ENCODE peak calls at places on chromosomes 12 and 14, in four cellular contexts. F is aorta; G is nephron progenitor cell; A is activated CD4-positive, alpha-beta T cell treated with anti-CD3 and anti-CD28 coated beads for 24 hours. E is an unnamed sample.

GRCh38 chr14:21072102-21072501 is 2.0 kb downstream of the ARHGEF40 start:
- DNase-seq in F (no peak), G (no peak), A (no peak), E (no peak)

GRCh38 chr12:3698218-3698974 is 54.5 kb downstream of the CRACR2A start:
- DNase-seq in G (no peak), F (no peak), A (no peak), E (no peak)

GRCh38 chr14:100566586-100566985 is 20.6 kb downstream of the BEGAIN start:
- DNase-seq in G (no peak), A (no peak), F (no peak), E (no peak)

GRCh38 chr14:42872775-42873174 is 1266.1 kb downstream of the LRFN5 start:
- DNase-seq in G (no peak), F (no peak), A (no peak), E (no peak)

GRCh38 chr14:50569714-50570274 is 9.8 kb downstream of the ATL1 start:
- DNase-seq in A (no peak), G (no peak), F (no peak), E (no peak)

GRCh38 chr12:108858399-108859074 is 1.2 kb upstream of the SSH1 start:
- DNase-seq in A (no peak), G (peak), F (peak), E (peak)

GRCh38 chr12:106138646-106139421 is at the start of gene NUAK1:
- DNase-seq in F (peak), G (peak), A (no peak), E (peak)

GRCh38 chr14:69913686-69914085 is 34.5 kb downstream of the SMOC1 start:
- DNase-seq in G (no peak), A (no peak), F (no peak), E (no peak)

GRCh38 chr14:21505009-21505553 is 6.1 kb downstream of the METTL3 start:
- DNase-seq in A (no peak), F (no peak), G (no peak), E (no peak)

GRCh38 chr12:88144037-88144436 is 1.9 kb downstream of the TMTC3 start:
- DNase-seq in A (no peak), F (no peak), G (no peak), E (no peak)

GRCh38 chr12:77979597-77980250 is 149.0 kb downstream of the NAV3 start:
- DNase-seq in G (no peak), F (no peak), A (no peak), E (no peak)

E was measured in suprapubic skin.